ENCODE peak calls at places on chromosomes 16 and 17, in nine cellular contexts. W, J, A, Y, V, G, D, O and F are unnamed samples.

GRCh38 chr16:70437582-70438324 is 1.1 kb downstream of the ST3GAL2 start:
- DNase-seq in A (no peak), W (peak; percentile 17), G (no peak), O (peak; percentile 69), J (no peak), D (no peak), V (no peak), Y (no peak), F (no peak)

GRCh38 chr16:66007717-66008116 is 358.8 kb upstream of the CDH5 start:
- DNase-seq in A (no peak), V (no peak), Y (no peak), G (peak; percentile 8), W (no peak), D (no peak), J (no peak), O (peak; percentile 93), F (no peak)

GRCh38 chr16:6709736-6710135 is 622.9 kb upstream of the RBFOX1 start:
- DNase-seq in V (no peak), G (no peak), O (no peak), A (no peak), D (no peak), W (no peak), Y (no peak), J (no peak), F (no peak)

GRCh38 chr16:31467151-31467550 is 4.8 kb upstream of the TGFB1I1 start:
- DNase-seq in A (no peak), J (no peak), O (no peak), Y (no peak), G (no peak), D (no peak), W (no peak), V (no peak), F (no peak)

GRCh38 chr17:82490512-82491195 is 28.9 kb upstream of the FOXK2 start:
- DNase-seq in J (no peak), Y (no peak), W (no peak), A (no peak), D (no peak), G (no peak), V (no peak), O (no peak), F (no peak)

GRCh38 chr17:18356624-18357023 is 6.7 kb downstream of the SHMT1 start:
- DNase-seq in G (peak; percentile 30), O (peak; percentile 50), V (peak; percentile 67), A (no peak), W (peak; percentile 9), Y (no peak), D (no peak), J (peak; percentile 79), F (peak; percentile 10)

GRCh38 chr17:628507-628941 is 86.1 kb downstream of the VPS53 start:
- DNase-seq in J (peak; percentile 74), V (no peak), O (no peak), G (no peak), W (no peak), Y (no peak), D (no peak), A (no peak), F (peak; percentile 54)

GRCh38 chr17:62163847-62164246 is 98.8 kb upstream of the MED13 start:
- DNase-seq in O (no peak), D (no peak), Y (no peak), W (peak; percentile 43), J (peak; percentile 72), G (peak; percentile 63), A (no peak), V (peak; percentile 87), F (no peak)

GRCh38 chr17:17849863-17850373 is 13.1 kb upstream of the SREBF1 start:
- DNase-seq in Y (no peak), D (no peak), A (no peak), O (peak; percentile 43), G (peak; percentile 48), W (peak; percentile 41), V (peak; percentile 75), J (no peak), F (peak; percentile 69)

GRCh38 chr17:17766351-17767095 is 70.3 kb downstream of the SREBF1 start:
- DNase-seq in G (no peak), Y (peak; percentile 72), V (peak; percentile 78), O (no peak), D (no peak), A (no peak), J (no peak), W (no peak), F (peak; percentile 90)

GRCh38 chr16:19859166-19859565 is 25.5 kb downstream of the GPRC5B start:
- DNase-seq in A (no peak), D (no peak), G (no peak), V (no peak), W (no peak), Y (no peak), J (no peak), O (no peak), F (no peak)
- H3K4me1 ChIP-seq in A (no peaks in the 10 kb centered on the region), D (no peaks in the 10 kb centered on the region), G (no peaks in the 10 kb centered on the region), V (no peaks in the 10 kb centered on the region), W (no peaks in the 10 kb centered on the region), Y (peaks cover 2% of the 10 kb centered on the region), J (no peaks in the 10 kb centered on the region), O (peaks cover 3% of the 10 kb centered on the region), F (peaks cover 30% of the 10 kb centered on the region)

GRCh38 chr17:81429813-81430510 is 34.7 kb downstream of the BAHCC1 start:
- DNase-seq in O (no peak), A (no peak), V (no peak), D (no peak), G (peak; percentile 66), Y (no peak), J (no peak), W (peak; percentile 51), F (peak; percentile 88)
- H3K4me1 ChIP-seq in O (peaks cover 16% of the 10 kb centered on the region), A (peaks cover 56% of the 10 kb centered on the region), V (peaks cover 13% of the 10 kb centered on the region), D (peaks cover 32% of the 10 kb centered on the region), G (peaks cover 16% of the 10 kb centered on the region), Y (peaks cover 16% of the 10 kb centered on the region), J (peaks cover 5% of the 10 kb centered on the region), W (peaks cover 72% of the 10 kb centered on the region), F (peaks cover 62% of the 10 kb centered on the region)

DNA sequence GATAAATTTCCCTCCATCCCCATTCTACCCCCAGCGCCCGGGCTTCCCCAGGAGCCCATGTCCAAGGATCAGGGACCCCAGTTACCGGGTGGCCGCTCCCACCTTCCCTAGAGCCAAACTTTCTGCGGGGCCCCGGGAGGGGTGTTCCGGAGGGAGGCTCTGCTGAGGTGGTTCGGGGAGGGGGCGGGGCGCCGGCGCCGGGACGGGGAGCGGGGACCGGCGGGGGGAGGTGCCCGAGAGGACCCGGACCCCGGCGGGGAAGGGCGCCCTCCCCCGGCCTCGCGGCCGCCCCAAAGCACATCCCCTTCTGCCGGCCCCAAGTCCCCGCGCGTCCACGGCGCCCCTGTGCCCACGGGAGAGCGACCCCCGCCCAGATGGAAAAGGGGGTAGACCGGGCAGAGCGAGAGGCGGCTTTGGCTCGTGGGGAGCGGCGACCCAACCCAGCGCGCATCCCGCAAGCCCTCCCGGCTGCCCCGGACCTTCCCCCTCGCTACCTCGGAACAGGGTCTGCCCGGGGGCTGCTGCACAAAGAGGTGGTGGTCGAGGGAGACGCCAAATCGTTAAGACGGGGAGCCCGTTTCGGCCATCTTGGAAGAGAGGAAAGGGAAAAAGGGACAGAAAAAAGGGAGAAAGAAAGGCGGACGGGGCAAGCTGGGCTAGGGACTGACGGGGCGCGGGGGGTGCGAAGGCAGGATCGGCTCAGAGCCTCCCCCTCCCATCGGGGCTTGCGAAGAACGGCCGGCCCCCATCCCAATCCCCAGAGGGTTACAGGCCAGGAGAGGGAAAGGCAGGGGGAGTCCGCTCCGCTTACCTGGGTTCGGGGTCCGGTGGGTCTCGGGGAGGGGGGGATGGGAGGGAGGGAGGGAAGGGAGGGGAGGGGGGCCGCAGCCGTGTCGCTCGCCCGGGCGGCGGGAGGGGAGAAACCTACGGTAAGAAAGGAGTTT is 479 bp downstream of the PCGF2 start:
- DNase-seq in J (peak; percentile 52), D (peak; percentile 85), A (no peak), W (peak; percentile 66), Y (peak; percentile 88), O (no peak), V (peak; percentile 61), G (peak; percentile 71), F (peak; percentile 73)
- H3K4me1 ChIP-seq in J (no peaks in the 10 kb centered on the region), D (peaks cover 15% of the 10 kb centered on the region), A (peaks cover 43% of the 10 kb centered on the region), W (peaks cover 69% of the 10 kb centered on the region), Y (peaks cover 48% of the 10 kb centered on the region), O (peaks cover 18% of the 10 kb centered on the region), V (peaks cover 3% of the 10 kb centered on the region), G (peaks cover 46% of the 10 kb centered on the region), F (peaks cover 53% of the 10 kb centered on the region)

GRCh38 chr17:77310336-77310735 is 169.6 kb downstream of the SEC14L1 start:
- DNase-seq in V (no peak), Y (no peak), W (no peak), D (no peak), A (no peak), J (peak; percentile 40), G (no peak), O (no peak), F (no peak)

GRCh38 chr17:77306048-77306789 is 165.4 kb downstream of the SEC14L1 start:
- DNase-seq in V (no peak), O (no peak), A (no peak), W (no peak), G (no peak), D (no peak), J (no peak), Y (no peak), F (no peak)

GRCh38 chr17:77306790-77307478 is 166.2 kb downstream of the SEC14L1 start:
- DNase-seq in O (no peak), W (no peak), A (no peak), Y (peak; percentile 75), D (no peak), V (peak; percentile 83), G (peak; percentile 80), J (peak; percentile 91), F (no peak)

GRCh38 chr17:77308768-77309726 is 168.3 kb downstream of the SEC14L1 start:
- DNase-seq in Y (peak; percentile 78), A (no peak), V (no peak), J (no peak), O (peak; percentile 74), D (no peak), W (no peak), G (peak; percentile 64), F (no peak)

DNA sequence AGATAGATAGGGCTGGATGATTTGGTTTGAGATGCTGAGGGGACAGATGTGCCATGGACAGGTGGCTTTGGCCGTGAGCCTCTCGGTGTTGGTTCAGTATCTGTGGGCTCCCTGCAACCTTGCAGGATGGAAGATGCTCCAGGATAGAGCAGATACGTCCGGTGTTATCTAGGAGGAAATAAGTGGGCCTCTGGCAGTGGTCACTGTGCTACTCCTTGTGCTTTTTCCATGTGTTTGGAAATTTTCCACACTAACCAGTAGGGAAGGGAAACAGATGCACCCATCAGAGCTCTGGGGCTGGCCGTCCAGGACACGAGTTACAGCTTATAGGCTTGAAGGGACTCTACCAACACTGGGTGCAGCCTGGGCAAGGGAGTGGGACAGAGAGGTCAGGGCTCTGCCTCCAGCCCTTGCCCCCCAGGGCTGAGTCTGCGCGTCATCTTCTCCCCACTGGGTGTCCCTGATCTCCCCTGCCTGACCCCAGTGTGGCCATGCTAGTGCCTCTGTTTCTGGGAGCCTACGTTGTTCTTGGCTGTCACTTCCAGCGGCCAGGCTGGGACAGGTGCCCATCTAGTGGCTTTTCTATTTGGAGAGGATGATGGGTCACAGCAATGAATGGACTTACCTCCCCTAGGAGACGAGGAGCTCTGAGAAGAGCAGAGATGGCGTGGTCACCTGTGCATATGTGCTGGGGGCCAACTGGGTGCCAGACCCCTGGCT is 166.9 kb downstream of the SEC14L1 start:
- DNase-seq in V (no peak), G (no peak), O (no peak), D (no peak), A (no peak), J (peak; percentile 85), Y (no peak), W (no peak), F (no peak)
- H3K4me1 ChIP-seq in V (no peaks in the 10 kb centered on the region), G (peaks cover 68% of the 10 kb centered on the region), O (peaks cover 23% of the 10 kb centered on the region), D (peaks cover 16% of the 10 kb centered on the region), A (peaks cover 70% of the 10 kb centered on the region), J (peaks cover 5% of the 10 kb centered on the region), Y (peaks cover 16% of the 10 kb centered on the region), W (peaks cover 47% of the 10 kb centered on the region), F (peaks cover 5% of the 10 kb centered on the region)

GRCh38 chr16:48447428-48447827 is 62.2 kb upstream of the SIAH1 start:
- DNase-seq in J (no peak), Y (no peak), D (no peak), O (no peak), G (no peak), W (no peak), A (no peak), V (peak; percentile 34), F (no peak)
- H3K4me1 ChIP-seq in J (no peaks in the 10 kb centered on the region), Y (peaks cover 6% of the 10 kb centered on the region), D (no peaks in the 10 kb centered on the region), O (peaks cover 8% of the 10 kb centered on the region), G (peaks cover 2% of the 10 kb centered on the region), W (no peaks in the 10 kb centered on the region), A (peaks cover 33% of the 10 kb centered on the region), V (no peaks in the 10 kb centered on the region), F (peaks cover 19% of the 10 kb centered on the region)